ENCODE peak calls at places on chromosomes 16 and 17, in four cellular contexts. One of them, this sample, is unnamed.

GRCh38 chr17:56125830-56126819 is 27.1 kb upstream of the ANKFN1 start:
- DNase-seq in thyroid gland: no peak
- DNase-seq in stomach: no peak
- DNase-seq in K562: peak; percentile 37
- DNase-seq in this sample: peak; percentile 25

GRCh38 chr17:14203392-14203791 is 33.3 kb downstream of the CDRT15 start:
- DNase-seq in thyroid gland: no peak
- DNase-seq in stomach: no peak
- DNase-seq in K562: peak; percentile 37
- DNase-seq in this sample: no peak

GRCh38 chr16:53089434-53090270 is 34.9 kb downstream of the CHD9 start:
- DNase-seq in thyroid gland: no peak
- DNase-seq in stomach: no peak
- DNase-seq in K562: no peak
- DNase-seq in this sample: no peak

GRCh38 chr16:2447920-2448583 is 11.9 kb upstream of the TEDC2 start:
- DNase-seq in thyroid gland: no peak
- DNase-seq in stomach: no peak
- DNase-seq in K562: no peak
- DNase-seq in this sample: peak; percentile 40

GRCh38 chr16:24297375-24297774 is 41.2 kb downstream of the CACNG3 start:
- DNase-seq in thyroid gland: no peak
- DNase-seq in stomach: no peak
- DNase-seq in K562: no peak
- DNase-seq in this sample: no peak

GRCh38 chr16:68644715-68645493 is at the start of gene CDH3:
- DNase-seq in thyroid gland: peak; percentile 65
- DNase-seq in stomach: peak; percentile 63
- DNase-seq in K562: no peak
- DNase-seq in this sample: peak; percentile 59

GRCh38 chr16:48430890-48431289 is 45.7 kb upstream of the SIAH1 start:
- DNase-seq in thyroid gland: no peak
- DNase-seq in stomach: no peak
- DNase-seq in K562: no peak
- DNase-seq in this sample: no peak

GRCh38 chr16:69109486-69110270 is 4.2 kb downstream of the HAS3 start:
- DNase-seq in thyroid gland: no peak
- DNase-seq in stomach: no peak
- DNase-seq in K562: no peak
- DNase-seq in this sample: no peak

GRCh38 chr16:63145411-63145810 is 1109.2 kb upstream of the CDH8 start:
- DNase-seq in thyroid gland: no peak
- DNase-seq in stomach: no peak
- DNase-seq in K562: no peak
- DNase-seq in this sample: no peak

GRCh38 chr17:864315-864714 is 82.2 kb downstream of the MRM3 start:
- DNase-seq in thyroid gland: no peak
- DNase-seq in stomach: no peak
- DNase-seq in K562: no peak
- DNase-seq in this sample: no peak

GRCh38 chr17:37438141-37438540 is 31.5 kb downstream of the TADA2A start:
- DNase-seq in thyroid gland: peak; percentile 21
- DNase-seq in stomach: no peak
- DNase-seq in K562: no peak
- DNase-seq in this sample: no peak

GRCh38 chr17:81519284-81520020 is 6.9 kb upstream of the ACTG1 start:
- DNase-seq in thyroid gland: peak; percentile 89
- DNase-seq in stomach: peak; percentile 81
- DNase-seq in K562: peak; percentile 84
- DNase-seq in this sample: no peak

GRCh38 chr17:47720754-47721533 is 12.1 kb upstream of the TBX21 start:
- DNase-seq in thyroid gland: no peak
- DNase-seq in stomach: no peak
- DNase-seq in K562: no peak
- DNase-seq in this sample: no peak

GRCh38 chr16:18969050-18969854 is 14.5 kb upstream of the TMC7 start:
- DNase-seq in thyroid gland: peak; percentile 89
- DNase-seq in stomach: peak; percentile 87
- DNase-seq in K562: peak; percentile 87
- DNase-seq in this sample: peak; percentile 91

GRCh38 chr16:15682105-15682570 is 32.1 kb downstream of the NDE1 start:
- DNase-seq in thyroid gland: peak; percentile 53
- DNase-seq in stomach: peak; percentile 29
- DNase-seq in K562: peak; percentile 86
- DNase-seq in this sample: peak; percentile 70

GRCh38 chr16:8885674-8886592 is 3.8 kb downstream of the LITAFD start:
- DNase-seq in thyroid gland: peak; percentile 31
- DNase-seq in stomach: no peak
- DNase-seq in K562: no peak
- DNase-seq in this sample: no peak

GRCh38 chr17:42568341-42569111 is 1.6 kb downstream of the MLX start:
- DNase-seq in thyroid gland: no peak
- DNase-seq in stomach: no peak
- DNase-seq in K562: no peak
- DNase-seq in this sample: no peak

GRCh38 chr17:42573095-42573494 is 4.4 kb downstream of the PSMC3IP start:
- DNase-seq in thyroid gland: no peak
- DNase-seq in stomach: no peak
- DNase-seq in K562: no peak
- DNase-seq in this sample: no peak

GRCh38 chr17:42574463-42574862 is 3.1 kb downstream of the PSMC3IP start:
- DNase-seq in thyroid gland: no peak
- DNase-seq in stomach: no peak
- DNase-seq in K562: no peak
- DNase-seq in this sample: no peak

GRCh38 chr17:42566873-42567573 is at the start of gene MLX:
- DNase-seq in thyroid gland: peak; percentile 96
- DNase-seq in stomach: peak; percentile 97
- DNase-seq in K562: peak; percentile 97
- DNase-seq in this sample: peak; percentile 92

GRCh38 chr17:42571435-42572225 is 4.7 kb downstream of the MLX start:
- DNase-seq in thyroid gland: peak; percentile 94
- DNase-seq in stomach: peak; percentile 84
- DNase-seq in K562: no peak
- DNase-seq in this sample: no peak
- TF ChIP-seq POLR2A in thyroid gland: no peak
- TF ChIP-seq POLR2A in stomach: no peak
- TF ChIP-seq POLR2A in K562: peak; percentile 44
- TF ChIP-seq POLR2A in this sample: no peak

DNA sequence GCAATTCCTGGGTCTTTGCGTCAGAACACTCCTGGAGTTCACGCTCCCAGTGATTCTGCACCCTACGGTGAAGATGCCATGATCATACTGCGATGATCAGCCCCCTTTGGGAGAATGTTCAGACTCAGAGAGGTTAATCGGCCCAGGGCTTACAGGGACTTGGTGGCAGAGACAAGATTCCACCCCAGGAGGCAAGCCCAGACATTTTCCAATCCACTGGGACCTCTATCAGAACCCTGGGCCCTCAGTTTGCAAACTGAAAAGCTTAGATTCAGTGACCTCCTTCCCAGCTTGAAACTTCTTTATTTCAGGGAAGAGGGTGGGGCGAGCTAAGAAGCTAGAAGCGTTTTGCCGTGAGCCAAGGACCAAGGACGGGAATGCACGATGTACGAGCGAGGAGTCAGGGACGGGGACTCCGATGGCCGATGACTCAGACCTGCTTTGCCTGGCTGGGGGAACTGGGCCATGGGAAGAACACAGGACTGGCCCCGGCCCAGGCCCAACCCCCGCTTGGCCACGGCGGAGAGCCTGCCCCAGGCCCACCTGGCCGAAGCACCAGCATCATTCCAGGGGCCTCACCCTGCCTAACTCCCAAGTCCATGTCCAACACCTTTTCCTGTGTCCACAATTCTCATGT is 34.7 kb downstream of the SOCS3 start:
- DNase-seq in thyroid gland: no peak
- DNase-seq in stomach: no peak
- DNase-seq in K562: no peak
- DNase-seq in this sample: peak; percentile 60
- H3K4me3 ChIP-seq in thyroid gland: no peak overlapping the region
- H3K4me3 ChIP-seq in stomach: no peak overlapping the region
- H3K4me3 ChIP-seq in K562: no peak overlapping the region
- H3K4me3 ChIP-seq in this sample: no peak overlapping the region

GRCh38 chr16:54287758-54288591 is 1.4 kb upstream of the IRX3 start:
- DNase-seq in thyroid gland: peak; percentile 46
- DNase-seq in stomach: no peak
- DNase-seq in K562: no peak
- DNase-seq in this sample: no peak

GRCh38 chr16:54286067-54286329 is 589 bp downstream of the IRX3 start:
- DNase-seq in thyroid gland: no peak
- DNase-seq in stomach: no peak
- DNase-seq in K562: no peak
- DNase-seq in this sample: no peak

GRCh38 chr16:54285414-54286066 is 1.0 kb downstream of the IRX3 start:
- DNase-seq in thyroid gland: peak; percentile 35
- DNase-seq in stomach: peak; percentile 56
- DNase-seq in K562: no peak
- DNase-seq in this sample: no peak

GRCh38 chr16:54287018-54287757 is 601 bp upstream of the IRX3 start:
- DNase-seq in thyroid gland: peak; percentile 36
- DNase-seq in stomach: no peak
- DNase-seq in K562: no peak
- DNase-seq in this sample: no peak

GRCh38 chr16:54286330-54287017 is at the start of gene IRX3:
- DNase-seq in thyroid gland: peak; percentile 88
- DNase-seq in stomach: peak; percentile 88
- DNase-seq in K562: no peak
- DNase-seq in this sample: peak; percentile 54
- H3K4me1 ChIP-seq in thyroid gland: peaks cover 48% of the 10 kb centered on the region
- H3K4me1 ChIP-seq in stomach: peaks cover 45% of the 10 kb centered on the region
- H3K4me1 ChIP-seq in K562: peaks cover 13% of the 10 kb centered on the region
- H3K4me1 ChIP-seq in this sample: peaks cover 21% of the 10 kb centered on the region

DNA sequence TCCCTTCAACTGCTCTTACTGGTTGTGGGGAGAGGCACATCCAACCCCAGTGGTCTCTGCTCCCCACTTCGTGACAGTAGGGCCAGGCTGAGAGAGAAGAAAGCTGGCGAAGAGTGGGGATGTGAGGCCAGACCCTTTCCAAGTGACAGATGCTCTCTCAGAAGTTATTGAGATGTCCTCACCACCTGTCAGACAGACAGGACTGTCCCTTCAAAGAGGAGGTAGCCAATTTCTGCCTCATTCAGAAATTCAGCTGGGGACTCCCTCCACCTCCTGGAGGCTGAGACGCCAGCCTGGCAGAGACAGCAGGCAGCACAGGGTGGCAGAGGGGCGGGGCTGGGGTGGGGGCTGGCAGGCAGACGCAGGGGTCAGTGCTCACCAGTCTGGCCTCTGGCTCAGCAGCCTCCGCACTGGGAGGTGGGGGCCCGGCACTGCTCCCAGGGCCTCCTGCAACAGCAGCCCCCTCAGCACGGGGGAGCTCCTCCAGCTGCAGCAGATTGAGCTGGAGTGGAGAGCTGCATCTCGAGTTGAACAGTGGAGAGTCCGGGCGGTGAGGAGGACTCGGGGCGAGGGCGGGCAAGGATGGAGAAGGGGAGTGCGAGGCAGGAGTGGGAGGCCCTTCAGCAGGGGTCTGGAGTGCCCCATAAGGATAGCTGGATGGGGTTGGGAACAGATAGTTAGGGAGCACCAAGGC is 9.2 kb downstream of the PER1 start:
- DNase-seq in thyroid gland: no peak
- DNase-seq in stomach: no peak
- DNase-seq in K562: no peak
- DNase-seq in this sample: no peak
- TF ChIP-seq POLR2A in thyroid gland: no peak
- TF ChIP-seq POLR2A in stomach: no peak
- TF ChIP-seq POLR2A in K562: no peak
- TF ChIP-seq POLR2A in this sample: no peak

DNA sequence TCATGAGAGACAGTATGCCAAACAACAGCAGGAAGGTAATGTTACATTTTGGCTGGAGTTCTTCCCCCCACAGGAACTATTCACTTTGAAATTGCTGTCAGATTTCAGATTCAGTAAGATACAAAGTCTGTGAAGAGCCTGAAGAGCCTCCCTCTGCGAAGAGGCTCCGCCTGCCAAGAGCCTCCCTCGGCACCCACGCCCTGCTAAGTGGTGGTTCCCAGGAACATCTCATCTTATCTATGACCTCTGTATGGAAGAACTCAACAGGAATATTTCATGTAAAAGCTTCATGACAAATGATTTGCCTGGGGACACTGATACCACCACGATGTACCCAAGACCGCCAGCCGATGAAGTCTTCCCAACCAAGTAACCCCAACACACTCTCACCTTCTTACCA is 3.2 kb downstream of the ZC3H7A start:
- DNase-seq in thyroid gland: no peak
- DNase-seq in stomach: no peak
- DNase-seq in K562: peak; percentile 73
- DNase-seq in this sample: peak; percentile 40
- H3K4me3 ChIP-seq in thyroid gland: no peak overlapping the region
- H3K4me3 ChIP-seq in stomach: no peak overlapping the region
- H3K4me3 ChIP-seq in K562: no peak overlapping the region
- H3K4me3 ChIP-seq in this sample: no peak overlapping the region

GRCh38 chr16:22397931-22398330 is 23.5 kb upstream of the CDR2 start:
- DNase-seq in thyroid gland: no peak
- DNase-seq in stomach: no peak
- DNase-seq in K562: no peak
- DNase-seq in this sample: no peak

GRCh38 chr16:22400899-22401298 is 26.5 kb upstream of the CDR2 start:
- DNase-seq in thyroid gland: no peak
- DNase-seq in stomach: no peak
- DNase-seq in K562: no peak
- DNase-seq in this sample: no peak

GRCh38 chr16:22397459-22397858 is 23.0 kb upstream of the CDR2 start:
- DNase-seq in thyroid gland: peak; percentile 52
- DNase-seq in stomach: no peak
- DNase-seq in K562: no peak
- DNase-seq in this sample: no peak

DNA sequence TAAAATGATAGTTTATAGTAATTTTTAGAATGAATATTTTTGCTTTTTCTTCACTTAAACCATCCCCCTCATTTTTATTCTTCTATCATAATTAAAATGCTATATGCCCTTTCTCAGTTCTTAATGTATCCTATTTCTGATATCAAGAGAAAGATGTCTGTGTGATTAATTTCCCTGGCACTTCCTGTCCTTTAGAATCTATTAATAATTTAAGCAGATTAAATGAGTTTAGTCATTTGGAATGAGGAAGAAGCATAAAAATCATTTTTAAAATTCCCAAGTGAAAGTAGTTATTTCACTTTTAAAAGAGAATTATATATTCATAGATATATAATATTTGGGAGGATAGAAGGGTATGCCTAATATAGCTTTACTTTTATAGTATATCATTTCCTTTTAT is 27.8 kb upstream of the CDR2 start:
- DNase-seq in thyroid gland: no peak
- DNase-seq in stomach: no peak
- DNase-seq in K562: no peak
- DNase-seq in this sample: no peak
- H3K4me1 ChIP-seq in thyroid gland: peaks cover 34% of the 10 kb centered on the region
- H3K4me1 ChIP-seq in stomach: no peaks in the 10 kb centered on the region
- H3K4me1 ChIP-seq in K562: no peaks in the 10 kb centered on the region
- H3K4me1 ChIP-seq in this sample: no peaks in the 10 kb centered on the region

This sample was measured in testis.